ENCODE peak calls at places on chromosomes 1 and 21, in eight cellular contexts. One of them, this sample, is unnamed.

GRCh38 chr1:204941415-204942338 is 71.0 kb downstream of the NFASC start:
- DNase-seq in T-helper 2 cell: no peak
- DNase-seq in activated T-cell treated with anti-CD3 and anti-CD28 coated beads, Interleukin-2, amount 50 U/mL, for 4 hours: no peak
- DNase-seq in GM12891: peak; percentile 49
- DNase-seq in activated effector memory CD4-positive, alpha-beta T cell treated with anti-CD3 and anti-CD28 coated beads, Interleukin-2, amount 50 U/mL, for 16 hours: peak; percentile 76
- DNase-seq in EL: peak; percentile 63
- DNase-seq in left cardiac atrium: peak; percentile 62
- DNase-seq in HT1080: peak; percentile 45
- DNase-seq in this sample: peak; percentile 37

GRCh38 chr1:180571060-180571831 is 12.5 kb downstream of the OVAAL start:
- DNase-seq in activated effector memory CD4-positive, alpha-beta T cell treated with anti-CD3 and anti-CD28 coated beads, Interleukin-2, amount 50 U/mL, for 16 hours: no peak
- DNase-seq in EL: no peak
- DNase-seq in T-helper 2 cell: no peak
- DNase-seq in HT1080: peak; percentile 18
- DNase-seq in GM12891: no peak
- DNase-seq in activated T-cell treated with anti-CD3 and anti-CD28 coated beads, Interleukin-2, amount 50 U/mL, for 4 hours: no peak
- DNase-seq in left cardiac atrium: no peak
- DNase-seq in this sample: peak; percentile 64

GRCh38 chr1:212852105-212852688 is 4.7 kb upstream of the SPATA45 start:
- DNase-seq in HT1080: no peak
- DNase-seq in activated effector memory CD4-positive, alpha-beta T cell treated with anti-CD3 and anti-CD28 coated beads, Interleukin-2, amount 50 U/mL, for 16 hours: no peak
- DNase-seq in T-helper 2 cell: no peak
- DNase-seq in left cardiac atrium: no peak
- DNase-seq in GM12891: no peak
- DNase-seq in activated T-cell treated with anti-CD3 and anti-CD28 coated beads, Interleukin-2, amount 50 U/mL, for 4 hours: no peak
- DNase-seq in EL: no peak
- DNase-seq in this sample: no peak

GRCh38 chr1:221919743-221920142 is 177.9 kb upstream of the DUSP10 start:
- DNase-seq in GM12891: no peak
- DNase-seq in EL: no peak
- DNase-seq in left cardiac atrium: no peak
- DNase-seq in T-helper 2 cell: no peak
- DNase-seq in activated T-cell treated with anti-CD3 and anti-CD28 coated beads, Interleukin-2, amount 50 U/mL, for 4 hours: no peak
- DNase-seq in activated effector memory CD4-positive, alpha-beta T cell treated with anti-CD3 and anti-CD28 coated beads, Interleukin-2, amount 50 U/mL, for 16 hours: no peak
- DNase-seq in HT1080: no peak
- DNase-seq in this sample: no peak

GRCh38 chr1:173341307-173341706 is 134.2 kb upstream of the TNFSF4 start:
- DNase-seq in EL: peak; percentile 79
- DNase-seq in T-helper 2 cell: no peak
- DNase-seq in activated effector memory CD4-positive, alpha-beta T cell treated with anti-CD3 and anti-CD28 coated beads, Interleukin-2, amount 50 U/mL, for 16 hours: no peak
- DNase-seq in HT1080: peak; percentile 60
- DNase-seq in GM12891: no peak
- DNase-seq in activated T-cell treated with anti-CD3 and anti-CD28 coated beads, Interleukin-2, amount 50 U/mL, for 4 hours: no peak
- DNase-seq in left cardiac atrium: peak; percentile 29
- DNase-seq in this sample: peak; percentile 42

GRCh38 chr21:35266546-35266945 is 217.4 kb upstream of the RUNX1 start:
- DNase-seq in activated T-cell treated with anti-CD3 and anti-CD28 coated beads, Interleukin-2, amount 50 U/mL, for 4 hours: no peak
- DNase-seq in activated effector memory CD4-positive, alpha-beta T cell treated with anti-CD3 and anti-CD28 coated beads, Interleukin-2, amount 50 U/mL, for 16 hours: no peak
- DNase-seq in GM12891: no peak
- DNase-seq in HT1080: peak; percentile 12
- DNase-seq in left cardiac atrium: no peak
- DNase-seq in EL: peak; percentile 37
- DNase-seq in T-helper 2 cell: no peak
- DNase-seq in this sample: peak; percentile 60

GRCh38 chr1:22327411-22327810 is 124.2 kb upstream of the ZBTB40 start:
- DNase-seq in GM12891: no peak
- DNase-seq in T-helper 2 cell: no peak
- DNase-seq in activated T-cell treated with anti-CD3 and anti-CD28 coated beads, Interleukin-2, amount 50 U/mL, for 4 hours: no peak
- DNase-seq in left cardiac atrium: no peak
- DNase-seq in EL: no peak
- DNase-seq in activated effector memory CD4-positive, alpha-beta T cell treated with anti-CD3 and anti-CD28 coated beads, Interleukin-2, amount 50 U/mL, for 16 hours: no peak
- DNase-seq in HT1080: no peak
- DNase-seq in this sample: no peak

GRCh38 chr1:207649865-207650580 is 5.1 kb downstream of the CR1L start:
- DNase-seq in EL: no peak
- DNase-seq in HT1080: no peak
- DNase-seq in activated effector memory CD4-positive, alpha-beta T cell treated with anti-CD3 and anti-CD28 coated beads, Interleukin-2, amount 50 U/mL, for 16 hours: no peak
- DNase-seq in T-helper 2 cell: no peak
- DNase-seq in left cardiac atrium: no peak
- DNase-seq in activated T-cell treated with anti-CD3 and anti-CD28 coated beads, Interleukin-2, amount 50 U/mL, for 4 hours: no peak
- DNase-seq in GM12891: no peak
- DNase-seq in this sample: no peak

GRCh38 chr1:66937529-66938234 is 12.9 kb downstream of the MIER1 start:
- DNase-seq in EL: no peak
- DNase-seq in activated T-cell treated with anti-CD3 and anti-CD28 coated beads, Interleukin-2, amount 50 U/mL, for 4 hours: no peak
- DNase-seq in HT1080: no peak
- DNase-seq in left cardiac atrium: no peak
- DNase-seq in activated effector memory CD4-positive, alpha-beta T cell treated with anti-CD3 and anti-CD28 coated beads, Interleukin-2, amount 50 U/mL, for 16 hours: no peak
- DNase-seq in T-helper 2 cell: no peak
- DNase-seq in GM12891: no peak
- DNase-seq in this sample: no peak

GRCh38 chr21:40425981-40426380 is 421.0 kb downstream of the DSCAM start:
- DNase-seq in activated T-cell treated with anti-CD3 and anti-CD28 coated beads, Interleukin-2, amount 50 U/mL, for 4 hours: no peak
- DNase-seq in EL: no peak
- DNase-seq in left cardiac atrium: no peak
- DNase-seq in activated effector memory CD4-positive, alpha-beta T cell treated with anti-CD3 and anti-CD28 coated beads, Interleukin-2, amount 50 U/mL, for 16 hours: no peak
- DNase-seq in HT1080: no peak
- DNase-seq in T-helper 2 cell: no peak
- DNase-seq in GM12891: no peak
- DNase-seq in this sample: no peak

GRCh38 chr1:30395631-30396030 is 327.8 kb downstream of the MATN1 start:
- DNase-seq in GM12891: no peak
- DNase-seq in left cardiac atrium: no peak
- DNase-seq in activated T-cell treated with anti-CD3 and anti-CD28 coated beads, Interleukin-2, amount 50 U/mL, for 4 hours: no peak
- DNase-seq in activated effector memory CD4-positive, alpha-beta T cell treated with anti-CD3 and anti-CD28 coated beads, Interleukin-2, amount 50 U/mL, for 16 hours: no peak
- DNase-seq in EL: no peak
- DNase-seq in HT1080: no peak
- DNase-seq in T-helper 2 cell: no peak
- DNase-seq in this sample: no peak

GRCh38 chr1:9728451-9729295 is 77.1 kb downstream of the PIK3CD start:
- DNase-seq in GM12891: no peak
- DNase-seq in left cardiac atrium: no peak
- DNase-seq in activated T-cell treated with anti-CD3 and anti-CD28 coated beads, Interleukin-2, amount 50 U/mL, for 4 hours: peak; percentile 43
- DNase-seq in EL: no peak
- DNase-seq in T-helper 2 cell: peak; percentile 51
- DNase-seq in activated effector memory CD4-positive, alpha-beta T cell treated with anti-CD3 and anti-CD28 coated beads, Interleukin-2, amount 50 U/mL, for 16 hours: peak; percentile 87
- DNase-seq in HT1080: no peak
- DNase-seq in this sample: no peak

GRCh38 chr21:34704119-34704518 is 35.3 kb downstream of the CLIC6 start:
- DNase-seq in GM12891: no peak
- DNase-seq in T-helper 2 cell: no peak
- DNase-seq in activated effector memory CD4-positive, alpha-beta T cell treated with anti-CD3 and anti-CD28 coated beads, Interleukin-2, amount 50 U/mL, for 16 hours: no peak
- DNase-seq in left cardiac atrium: no peak
- DNase-seq in HT1080: no peak
- DNase-seq in EL: peak; percentile 63
- DNase-seq in activated T-cell treated with anti-CD3 and anti-CD28 coated beads, Interleukin-2, amount 50 U/mL, for 4 hours: no peak
- DNase-seq in this sample: no peak

GRCh38 chr1:228346731-228347130 is 59.9 kb downstream of the TRIM11 start:
- DNase-seq in EL: no peak
- DNase-seq in HT1080: no peak
- DNase-seq in GM12891: no peak
- DNase-seq in activated effector memory CD4-positive, alpha-beta T cell treated with anti-CD3 and anti-CD28 coated beads, Interleukin-2, amount 50 U/mL, for 16 hours: no peak
- DNase-seq in left cardiac atrium: peak; percentile 33
- DNase-seq in activated T-cell treated with anti-CD3 and anti-CD28 coated beads, Interleukin-2, amount 50 U/mL, for 4 hours: peak; percentile 1
- DNase-seq in T-helper 2 cell: no peak
- DNase-seq in this sample: no peak

GRCh38 chr1:31831397-31832378 is 15.9 kb upstream of the SPOCD1 start:
- DNase-seq in EL: peak; percentile 56
- DNase-seq in activated T-cell treated with anti-CD3 and anti-CD28 coated beads, Interleukin-2, amount 50 U/mL, for 4 hours: no peak
- DNase-seq in activated effector memory CD4-positive, alpha-beta T cell treated with anti-CD3 and anti-CD28 coated beads, Interleukin-2, amount 50 U/mL, for 16 hours: no peak
- DNase-seq in GM12891: no peak
- DNase-seq in HT1080: peak; percentile 55
- DNase-seq in T-helper 2 cell: no peak
- DNase-seq in left cardiac atrium: no peak
- DNase-seq in this sample: peak; percentile 54

GRCh38 chr1:231951399-231951798 is 324.8 kb downstream of the DISC1 start:
- DNase-seq in T-helper 2 cell: no peak
- DNase-seq in HT1080: peak; percentile 81
- DNase-seq in left cardiac atrium: no peak
- DNase-seq in activated effector memory CD4-positive, alpha-beta T cell treated with anti-CD3 and anti-CD28 coated beads, Interleukin-2, amount 50 U/mL, for 16 hours: no peak
- DNase-seq in EL: peak; percentile 67
- DNase-seq in activated T-cell treated with anti-CD3 and anti-CD28 coated beads, Interleukin-2, amount 50 U/mL, for 4 hours: no peak
- DNase-seq in GM12891: no peak
- DNase-seq in this sample: peak; percentile 68

GRCh38 chr1:29057700-29058099 is 66.0 kb downstream of the TMEM200B start:
- DNase-seq in GM12891: no peak
- DNase-seq in HT1080: no peak
- DNase-seq in EL: no peak
- DNase-seq in left cardiac atrium: no peak
- DNase-seq in activated effector memory CD4-positive, alpha-beta T cell treated with anti-CD3 and anti-CD28 coated beads, Interleukin-2, amount 50 U/mL, for 16 hours: no peak
- DNase-seq in activated T-cell treated with anti-CD3 and anti-CD28 coated beads, Interleukin-2, amount 50 U/mL, for 4 hours: no peak
- DNase-seq in T-helper 2 cell: no peak
- DNase-seq in this sample: no peak

GRCh38 chr21:42456457-42456856 is 39.6 kb downstream of the RSPH1 start:
- DNase-seq in GM12891: no peak
- DNase-seq in EL: no peak
- DNase-seq in HT1080: peak; percentile 61
- DNase-seq in left cardiac atrium: no peak
- DNase-seq in activated effector memory CD4-positive, alpha-beta T cell treated with anti-CD3 and anti-CD28 coated beads, Interleukin-2, amount 50 U/mL, for 16 hours: peak; percentile 78
- DNase-seq in T-helper 2 cell: no peak
- DNase-seq in activated T-cell treated with anti-CD3 and anti-CD28 coated beads, Interleukin-2, amount 50 U/mL, for 4 hours: peak; percentile 39
- DNase-seq in this sample: peak; percentile 10

GRCh38 chr1:61244114-61244513 is 161.8 kb downstream of the NFIA start:
- DNase-seq in left cardiac atrium: no peak
- DNase-seq in activated effector memory CD4-positive, alpha-beta T cell treated with anti-CD3 and anti-CD28 coated beads, Interleukin-2, amount 50 U/mL, for 16 hours: no peak
- DNase-seq in HT1080: peak; percentile 78
- DNase-seq in GM12891: no peak
- DNase-seq in EL: peak; percentile 7
- DNase-seq in T-helper 2 cell: no peak
- DNase-seq in activated T-cell treated with anti-CD3 and anti-CD28 coated beads, Interleukin-2, amount 50 U/mL, for 4 hours: no peak
- DNase-seq in this sample: peak; percentile 69

GRCh38 chr1:1199961-1200875 is 6.2 kb downstream of the TNFRSF18 start:
- DNase-seq in EL: no peak
- DNase-seq in T-helper 2 cell: no peak
- DNase-seq in activated T-cell treated with anti-CD3 and anti-CD28 coated beads, Interleukin-2, amount 50 U/mL, for 4 hours: no peak
- DNase-seq in left cardiac atrium: peak; percentile 22
- DNase-seq in activated effector memory CD4-positive, alpha-beta T cell treated with anti-CD3 and anti-CD28 coated beads, Interleukin-2, amount 50 U/mL, for 16 hours: peak; percentile 65
- DNase-seq in GM12891: no peak
- DNase-seq in HT1080: no peak
- DNase-seq in this sample: no peak

GRCh38 chr1:186829679-186830587 is 1.2 kb downstream of the PLA2G4A start:
- DNase-seq in HT1080: no peak
- DNase-seq in activated T-cell treated with anti-CD3 and anti-CD28 coated beads, Interleukin-2, amount 50 U/mL, for 4 hours: no peak
- DNase-seq in EL: no peak
- DNase-seq in left cardiac atrium: no peak
- DNase-seq in T-helper 2 cell: no peak
- DNase-seq in GM12891: no peak
- DNase-seq in activated effector memory CD4-positive, alpha-beta T cell treated with anti-CD3 and anti-CD28 coated beads, Interleukin-2, amount 50 U/mL, for 16 hours: no peak
- DNase-seq in this sample: no peak

GRCh38 chr1:15004396-15004795 is 149.2 kb upstream of the TMEM51 start:
- DNase-seq in activated effector memory CD4-positive, alpha-beta T cell treated with anti-CD3 and anti-CD28 coated beads, Interleukin-2, amount 50 U/mL, for 16 hours: no peak
- DNase-seq in HT1080: no peak
- DNase-seq in activated T-cell treated with anti-CD3 and anti-CD28 coated beads, Interleukin-2, amount 50 U/mL, for 4 hours: no peak
- DNase-seq in EL: no peak
- DNase-seq in GM12891: no peak
- DNase-seq in T-helper 2 cell: no peak
- DNase-seq in left cardiac atrium: no peak
- DNase-seq in this sample: no peak

GRCh38 chr1:51648180-51649109 is 31.6 kb downstream of the OSBPL9 start:
- DNase-seq in left cardiac atrium: no peak
- DNase-seq in activated effector memory CD4-positive, alpha-beta T cell treated with anti-CD3 and anti-CD28 coated beads, Interleukin-2, amount 50 U/mL, for 16 hours: no peak
- DNase-seq in EL: peak; percentile 84
- DNase-seq in GM12891: no peak
- DNase-seq in T-helper 2 cell: no peak
- DNase-seq in activated T-cell treated with anti-CD3 and anti-CD28 coated beads, Interleukin-2, amount 50 U/mL, for 4 hours: no peak
- DNase-seq in HT1080: peak; percentile 48
- DNase-seq in this sample: no peak

GRCh38 chr1:211715976-211716375 is 40.6 kb upstream of the NEK2 start:
- DNase-seq in HT1080: no peak
- DNase-seq in EL: peak; percentile 20
- DNase-seq in GM12891: no peak
- DNase-seq in activated effector memory CD4-positive, alpha-beta T cell treated with anti-CD3 and anti-CD28 coated beads, Interleukin-2, amount 50 U/mL, for 16 hours: no peak
- DNase-seq in activated T-cell treated with anti-CD3 and anti-CD28 coated beads, Interleukin-2, amount 50 U/mL, for 4 hours: no peak
- DNase-seq in left cardiac atrium: no peak
- DNase-seq in T-helper 2 cell: no peak
- DNase-seq in this sample: no peak

GRCh38 chr1:214549604-214550338 is 1.6 kb downstream of the PTPN14 start:
- DNase-seq in EL: peak; percentile 61
- DNase-seq in activated effector memory CD4-positive, alpha-beta T cell treated with anti-CD3 and anti-CD28 coated beads, Interleukin-2, amount 50 U/mL, for 16 hours: no peak
- DNase-seq in T-helper 2 cell: no peak
- DNase-seq in activated T-cell treated with anti-CD3 and anti-CD28 coated beads, Interleukin-2, amount 50 U/mL, for 4 hours: no peak
- DNase-seq in left cardiac atrium: no peak
- DNase-seq in GM12891: no peak
- DNase-seq in HT1080: peak; percentile 52
- DNase-seq in this sample: peak; percentile 49

GRCh38 chr1:24236170-24237045 is 49.3 kb upstream of the IFNLR1 start:
- DNase-seq in activated effector memory CD4-positive, alpha-beta T cell treated with anti-CD3 and anti-CD28 coated beads, Interleukin-2, amount 50 U/mL, for 16 hours: peak; percentile 68
- DNase-seq in activated T-cell treated with anti-CD3 and anti-CD28 coated beads, Interleukin-2, amount 50 U/mL, for 4 hours: no peak
- DNase-seq in HT1080: peak; percentile 47
- DNase-seq in left cardiac atrium: no peak
- DNase-seq in T-helper 2 cell: no peak
- DNase-seq in EL: peak; percentile 51
- DNase-seq in GM12891: peak; percentile 43
- DNase-seq in this sample: peak; percentile 88

GRCh38 chr1:151993084-151993733 is 450 bp downstream of the S100A10 start:
- DNase-seq in GM12891: peak; percentile 17
- DNase-seq in EL: peak; percentile 46
- DNase-seq in activated effector memory CD4-positive, alpha-beta T cell treated with anti-CD3 and anti-CD28 coated beads, Interleukin-2, amount 50 U/mL, for 16 hours: peak; percentile 79
- DNase-seq in HT1080: no peak
- DNase-seq in left cardiac atrium: peak; percentile 62
- DNase-seq in activated T-cell treated with anti-CD3 and anti-CD28 coated beads, Interleukin-2, amount 50 U/mL, for 4 hours: no peak
- DNase-seq in T-helper 2 cell: peak; percentile 26
- DNase-seq in this sample: no peak

GRCh38 chr1:71660417-71660816 is 579.6 kb upstream of the ZRANB2 start:
- DNase-seq in left cardiac atrium: no peak
- DNase-seq in activated T-cell treated with anti-CD3 and anti-CD28 coated beads, Interleukin-2, amount 50 U/mL, for 4 hours: no peak
- DNase-seq in EL: peak; percentile 67
- DNase-seq in T-helper 2 cell: no peak
- DNase-seq in HT1080: peak; percentile 5
- DNase-seq in activated effector memory CD4-positive, alpha-beta T cell treated with anti-CD3 and anti-CD28 coated beads, Interleukin-2, amount 50 U/mL, for 16 hours: no peak
- DNase-seq in GM12891: no peak
- DNase-seq in this sample: peak; percentile 38

GRCh38 chr1:3919706-3920105 is 19.6 kb upstream of the C1orf174 start:
- DNase-seq in activated T-cell treated with anti-CD3 and anti-CD28 coated beads, Interleukin-2, amount 50 U/mL, for 4 hours: no peak
- DNase-seq in activated effector memory CD4-positive, alpha-beta T cell treated with anti-CD3 and anti-CD28 coated beads, Interleukin-2, amount 50 U/mL, for 16 hours: peak; percentile 50
- DNase-seq in left cardiac atrium: peak; percentile 8
- DNase-seq in HT1080: no peak
- DNase-seq in GM12891: no peak
- DNase-seq in EL: no peak
- DNase-seq in T-helper 2 cell: no peak
- DNase-seq in this sample: no peak

GRCh38 chr1:41931578-41931977 is 12.9 kb upstream of the HIVEP3 start:
- DNase-seq in activated effector memory CD4-positive, alpha-beta T cell treated with anti-CD3 and anti-CD28 coated beads, Interleukin-2, amount 50 U/mL, for 16 hours: no peak
- DNase-seq in left cardiac atrium: no peak
- DNase-seq in activated T-cell treated with anti-CD3 and anti-CD28 coated beads, Interleukin-2, amount 50 U/mL, for 4 hours: no peak
- DNase-seq in GM12891: no peak
- DNase-seq in HT1080: no peak
- DNase-seq in T-helper 2 cell: no peak
- DNase-seq in EL: no peak
- DNase-seq in this sample: no peak

GRCh38 chr1:41109316-41110263 is 88.1 kb upstream of the SLFNL1 start:
- DNase-seq in T-helper 2 cell: no peak
- DNase-seq in EL: peak; percentile 91
- DNase-seq in left cardiac atrium: peak; percentile 48
- DNase-seq in HT1080: peak; percentile 88
- DNase-seq in activated effector memory CD4-positive, alpha-beta T cell treated with anti-CD3 and anti-CD28 coated beads, Interleukin-2, amount 50 U/mL, for 16 hours: no peak
- DNase-seq in activated T-cell treated with anti-CD3 and anti-CD28 coated beads, Interleukin-2, amount 50 U/mL, for 4 hours: no peak
- DNase-seq in GM12891: no peak
- DNase-seq in this sample: peak; percentile 86

GRCh38 chr21:28392436-28392835 is 600.2 kb downstream of the LTN1 start:
- DNase-seq in left cardiac atrium: no peak
- DNase-seq in activated T-cell treated with anti-CD3 and anti-CD28 coated beads, Interleukin-2, amount 50 U/mL, for 4 hours: no peak
- DNase-seq in activated effector memory CD4-positive, alpha-beta T cell treated with anti-CD3 and anti-CD28 coated beads, Interleukin-2, amount 50 U/mL, for 16 hours: no peak
- DNase-seq in T-helper 2 cell: no peak
- DNase-seq in EL: no peak
- DNase-seq in HT1080: no peak
- DNase-seq in GM12891: no peak
- DNase-seq in this sample: no peak

GRCh38 chr1:71857862-71858261 is 424.5 kb downstream of the NEGR1 start:
- DNase-seq in T-helper 2 cell: no peak
- DNase-seq in HT1080: no peak
- DNase-seq in activated effector memory CD4-positive, alpha-beta T cell treated with anti-CD3 and anti-CD28 coated beads, Interleukin-2, amount 50 U/mL, for 16 hours: no peak
- DNase-seq in EL: no peak
- DNase-seq in GM12891: no peak
- DNase-seq in left cardiac atrium: no peak
- DNase-seq in activated T-cell treated with anti-CD3 and anti-CD28 coated beads, Interleukin-2, amount 50 U/mL, for 4 hours: no peak
- DNase-seq in this sample: no peak

GRCh38 chr1:165288301-165289120 is 68.0 kb downstream of the LMX1A start:
- DNase-seq in HT1080: no peak
- DNase-seq in T-helper 2 cell: no peak
- DNase-seq in activated T-cell treated with anti-CD3 and anti-CD28 coated beads, Interleukin-2, amount 50 U/mL, for 4 hours: no peak
- DNase-seq in left cardiac atrium: no peak
- DNase-seq in activated effector memory CD4-positive, alpha-beta T cell treated with anti-CD3 and anti-CD28 coated beads, Interleukin-2, amount 50 U/mL, for 16 hours: no peak
- DNase-seq in EL: no peak
- DNase-seq in GM12891: no peak
- DNase-seq in this sample: no peak

This sample was measured in mammary epithelial cell.